ENCODE peak calls at places on chromosomes 7 and 10, in four cellular contexts. O, U, M and S are unnamed samples.

GRCh38 chr10:27207350-27207749 is 33.2 kb downstream of the ACBD5 start:
- DNase-seq in M (no peak), U (no peak), O (no peak), S (no peak)

GRCh38 chr10:31999836-32000235 is 56.4 kb downstream of the KIF5B start:
- DNase-seq in O (no peak), M (no peak), U (no peak), S (no peak)

GRCh38 chr10:15267496-15267895 is 99.0 kb upstream of the NMT2 start:
- DNase-seq in U (no peak), O (no peak), M (no peak), S (no peak)

GRCh38 chr10:96243296-96243695 is 28.1 kb downstream of the BLNK start:
- DNase-seq in U (no peak), O (no peak), M (no peak), S (no peak)

GRCh38 chr7:44398506-44398905 is 73.1 kb upstream of the CAMK2B start:
- DNase-seq in U (no peak), O (no peak), M (no peak), S (no peak)

GRCh38 chr7:94450044-94450697 is 55.5 kb downstream of the COL1A2 start:
- DNase-seq in M (no peak), U (no peak), O (no peak), S (no peak)

GRCh38 chr10:24239289-24239688 is 30.4 kb downstream of the KIAA1217 start:
- DNase-seq in U (no peak), M (no peak), O (no peak), S (no peak)

GRCh38 chr7:123958186-123958703 is 33.2 kb downstream of the SPAM1 start:
- DNase-seq in O (no peak), U (no peak), M (no peak), S (no peak)

GRCh38 chr10:109978481-109978880 is 29.3 kb upstream of the ADD3 start:
- DNase-seq in M (peak), U (peak), O (peak), S (peak)

GRCh38 chr10:50653142-50653541 is 29.4 kb upstream of the SGMS1 start:
- DNase-seq in M (peak), U (no peak), O (no peak), S (no peak)